ENCODE peak calls at places on chromosomes 11 and 22, in five cellular contexts. One of them, this sample, is unnamed.

GRCh38 chr11:64237484-64237951 is 3.1 kb downstream of the VEGFB start:
- DNase-seq in brain microvascular endothelial cell: no peak
- DNase-seq in WERI-Rb-1: no peak
- DNase-seq in tibial nerve: no peak
- DNase-seq in body of pancreas: peak; percentile 98
- DNase-seq in this sample: no peak

GRCh38 chr11:131916633-131917032 is 546.2 kb downstream of the NTM start:
- DNase-seq in brain microvascular endothelial cell: no peak
- DNase-seq in WERI-Rb-1: no peak
- DNase-seq in tibial nerve: no peak
- DNase-seq in body of pancreas: no peak
- DNase-seq in this sample: no peak

GRCh38 chr22:37176464-37177061 is 11.5 kb downstream of the C1QTNF6 start:
- DNase-seq in brain microvascular endothelial cell: peak; percentile 47
- DNase-seq in WERI-Rb-1: peak; percentile 88
- DNase-seq in tibial nerve: peak; percentile 49
- DNase-seq in body of pancreas: no peak
- DNase-seq in this sample: peak; percentile 24

GRCh38 chr22:43094085-43094484 is 4.9 kb upstream of the TTLL1 start:
- DNase-seq in brain microvascular endothelial cell: no peak
- DNase-seq in WERI-Rb-1: no peak
- DNase-seq in tibial nerve: no peak
- DNase-seq in body of pancreas: peak; percentile 26
- DNase-seq in this sample: no peak

GRCh38 chr11:67405196-67405567 is 1.3 kb downstream of the TBC1D10C start:
- DNase-seq in brain microvascular endothelial cell: no peak
- DNase-seq in WERI-Rb-1: no peak
- DNase-seq in tibial nerve: no peak
- DNase-seq in body of pancreas: no peak
- DNase-seq in this sample: no peak

GRCh38 chr11:14905104-14906033 is 13.3 kb upstream of the CYP2R1 start:
- DNase-seq in brain microvascular endothelial cell: no peak
- DNase-seq in WERI-Rb-1: no peak
- DNase-seq in tibial nerve: peak; percentile 24
- DNase-seq in body of pancreas: peak; percentile 85
- DNase-seq in this sample: no peak

GRCh38 chr22:32200752-32201151 is 4.1 kb downstream of the RFPL2 start:
- DNase-seq in brain microvascular endothelial cell: no peak
- DNase-seq in WERI-Rb-1: no peak
- DNase-seq in tibial nerve: no peak
- DNase-seq in body of pancreas: no peak
- DNase-seq in this sample: no peak

GRCh38 chr22:48822278-48823233 is 1005.1 kb downstream of the BRD1 start:
- DNase-seq in brain microvascular endothelial cell: no peak
- DNase-seq in WERI-Rb-1: no peak
- DNase-seq in tibial nerve: no peak
- DNase-seq in body of pancreas: no peak
- DNase-seq in this sample: no peak

GRCh38 chr11:16612801-16613400 is 125.5 kb upstream of the C11orf58 start:
- DNase-seq in brain microvascular endothelial cell: no peak
- DNase-seq in WERI-Rb-1: no peak
- DNase-seq in tibial nerve: no peak
- DNase-seq in body of pancreas: peak; percentile 11
- DNase-seq in this sample: no peak

GRCh38 chr11:36056160-36056751 is 112.4 kb downstream of the LDLRAD3 start:
- DNase-seq in brain microvascular endothelial cell: peak; percentile 26
- DNase-seq in WERI-Rb-1: peak; percentile 65
- DNase-seq in tibial nerve: no peak
- DNase-seq in body of pancreas: peak; percentile 63
- DNase-seq in this sample: no peak

GRCh38 chr11:2777396-2777795 is 77.6 kb upstream of the KCNQ1OT1 start:
- DNase-seq in brain microvascular endothelial cell: no peak
- DNase-seq in WERI-Rb-1: no peak
- DNase-seq in tibial nerve: peak; percentile 6
- DNase-seq in body of pancreas: peak; percentile 41
- DNase-seq in this sample: no peak

GRCh38 chr11:10911907-10912306 is 54.1 kb upstream of the ZBED5 start:
- DNase-seq in brain microvascular endothelial cell: no peak
- DNase-seq in WERI-Rb-1: no peak
- DNase-seq in tibial nerve: no peak
- DNase-seq in body of pancreas: no peak
- DNase-seq in this sample: no peak

GRCh38 chr11:48001438-48002021 is 21.2 kb downstream of the PTPRJ start:
- DNase-seq in brain microvascular endothelial cell: peak; percentile 75
- DNase-seq in WERI-Rb-1: no peak
- DNase-seq in tibial nerve: no peak
- DNase-seq in body of pancreas: no peak
- DNase-seq in this sample: peak; percentile 50

GRCh38 chr11:83459802-83460201 is 173.6 kb upstream of the CCDC90B start:
- DNase-seq in brain microvascular endothelial cell: no peak
- DNase-seq in WERI-Rb-1: no peak
- DNase-seq in tibial nerve: no peak
- DNase-seq in body of pancreas: no peak
- DNase-seq in this sample: no peak

GRCh38 chr11:35390737-35391682 is 28.3 kb downstream of the SLC1A2 start:
- DNase-seq in brain microvascular endothelial cell: peak; percentile 76
- DNase-seq in WERI-Rb-1: no peak
- DNase-seq in tibial nerve: no peak
- DNase-seq in body of pancreas: peak; percentile 62
- DNase-seq in this sample: peak; percentile 16

GRCh38 chr11:36151933-36152580 is 137.2 kb downstream of the COMMD9 start:
- DNase-seq in brain microvascular endothelial cell: no peak
- DNase-seq in WERI-Rb-1: no peak
- DNase-seq in tibial nerve: no peak
- DNase-seq in body of pancreas: no peak
- DNase-seq in this sample: no peak

GRCh38 chr11:103842795-103843194 is 193.6 kb upstream of the DDI1 start:
- DNase-seq in brain microvascular endothelial cell: peak; percentile 18
- DNase-seq in WERI-Rb-1: no peak
- DNase-seq in tibial nerve: no peak
- DNase-seq in body of pancreas: no peak
- DNase-seq in this sample: peak; percentile 67

GRCh38 chr22:36088292-36088691 is 59.7 kb upstream of the RBFOX2 start:
- DNase-seq in brain microvascular endothelial cell: no peak
- DNase-seq in WERI-Rb-1: no peak
- DNase-seq in tibial nerve: no peak
- DNase-seq in body of pancreas: no peak
- DNase-seq in this sample: no peak

GRCh38 chr11:80487952-80488351 is 1047.1 kb upstream of the TENM4 start:
- DNase-seq in brain microvascular endothelial cell: no peak
- DNase-seq in WERI-Rb-1: no peak
- DNase-seq in tibial nerve: no peak
- DNase-seq in body of pancreas: no peak
- DNase-seq in this sample: no peak

GRCh38 chr11:17721242-17721999 is 2.0 kb downstream of the MYOD1 start:
- DNase-seq in brain microvascular endothelial cell: no peak
- DNase-seq in WERI-Rb-1: peak; percentile 63
- DNase-seq in tibial nerve: no peak
- DNase-seq in body of pancreas: no peak
- DNase-seq in this sample: no peak

GRCh38 chr22:38965614-38966378 is 8.4 kb downstream of the APOBEC3A start:
- DNase-seq in brain microvascular endothelial cell: no peak
- DNase-seq in WERI-Rb-1: no peak
- DNase-seq in tibial nerve: no peak
- DNase-seq in body of pancreas: no peak
- DNase-seq in this sample: no peak

GRCh38 chr11:115916596-115916995 is 412.4 kb upstream of the CADM1 start:
- DNase-seq in brain microvascular endothelial cell: no peak
- DNase-seq in WERI-Rb-1: no peak
- DNase-seq in tibial nerve: no peak
- DNase-seq in body of pancreas: no peak
- DNase-seq in this sample: no peak

GRCh38 chr11:46338988-46339666 is 8.1 kb upstream of the DGKZ start:
- DNase-seq in brain microvascular endothelial cell: no peak
- DNase-seq in WERI-Rb-1: no peak
- DNase-seq in tibial nerve: no peak
- DNase-seq in body of pancreas: peak; percentile 49
- DNase-seq in this sample: no peak

GRCh38 chr11:46337626-46338345 is 9.5 kb upstream of the DGKZ start:
- DNase-seq in brain microvascular endothelial cell: no peak
- DNase-seq in WERI-Rb-1: no peak
- DNase-seq in tibial nerve: no peak
- DNase-seq in body of pancreas: no peak
- DNase-seq in this sample: no peak

GRCh38 chr11:46336781-46337180 is 10.5 kb upstream of the DGKZ start:
- DNase-seq in brain microvascular endothelial cell: no peak
- DNase-seq in WERI-Rb-1: no peak
- DNase-seq in tibial nerve: no peak
- DNase-seq in body of pancreas: no peak
- DNase-seq in this sample: no peak

GRCh38 chr11:46339816-46340215 is 7.4 kb upstream of the DGKZ start:
- DNase-seq in brain microvascular endothelial cell: no peak
- DNase-seq in WERI-Rb-1: no peak
- DNase-seq in tibial nerve: no peak
- DNase-seq in body of pancreas: no peak
- DNase-seq in this sample: no peak

DNA sequence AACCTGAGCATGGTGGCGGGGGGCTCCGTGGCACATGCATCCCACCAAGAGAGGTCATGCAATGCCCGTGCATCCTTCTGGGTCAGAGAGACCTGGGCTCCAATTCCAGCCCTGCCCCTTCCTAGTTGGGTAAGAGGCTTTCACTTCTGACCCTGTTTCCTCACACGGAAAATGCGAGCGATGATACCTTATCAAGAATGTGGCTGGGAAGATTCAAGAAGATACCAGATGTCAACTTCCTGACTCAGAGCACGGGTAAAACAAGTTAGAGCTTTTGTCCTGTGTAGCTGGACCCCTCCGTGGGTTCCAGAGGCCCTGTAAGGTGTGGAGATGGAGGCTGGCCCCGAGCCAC is 8.7 kb upstream of the DGKZ start:
- DNase-seq in brain microvascular endothelial cell: peak; percentile 24
- DNase-seq in WERI-Rb-1: no peak
- DNase-seq in tibial nerve: no peak
- DNase-seq in body of pancreas: no peak
- DNase-seq in this sample: no peak
- H3K4me3 ChIP-seq in brain microvascular endothelial cell: no peak overlapping the region
- H3K4me3 ChIP-seq in WERI-Rb-1: no peak overlapping the region
- H3K4me3 ChIP-seq in tibial nerve: no peak overlapping the region
- H3K4me3 ChIP-seq in body of pancreas: no peak overlapping the region
- H3K4me3 ChIP-seq in this sample: no peak overlapping the region

GRCh38 chr11:113553905-113554304 is 78.7 kb upstream of the DRD2 start:
- DNase-seq in brain microvascular endothelial cell: no peak
- DNase-seq in WERI-Rb-1: no peak
- DNase-seq in tibial nerve: no peak
- DNase-seq in body of pancreas: no peak
- DNase-seq in this sample: no peak
- TF ChIP-seq CTCF in brain microvascular endothelial cell: no peak
- TF ChIP-seq CTCF in WERI-Rb-1: peak; percentile 45
- TF ChIP-seq CTCF in tibial nerve: no peak
- TF ChIP-seq CTCF in body of pancreas: no peak
- TF ChIP-seq CTCF in this sample: no peak

GRCh38 chr11:128686045-128686741 is 7.7 kb upstream of the FLI1 start:
- DNase-seq in brain microvascular endothelial cell: no peak
- DNase-seq in WERI-Rb-1: no peak
- DNase-seq in tibial nerve: no peak
- DNase-seq in body of pancreas: no peak
- DNase-seq in this sample: no peak

GRCh38 chr11:128686745-128687177 is 7.1 kb upstream of the FLI1 start:
- DNase-seq in brain microvascular endothelial cell: peak; percentile 35
- DNase-seq in WERI-Rb-1: peak; percentile 62
- DNase-seq in tibial nerve: no peak
- DNase-seq in body of pancreas: peak; percentile 37
- DNase-seq in this sample: no peak

GRCh38 chr11:128688031-128688713 is 5.7 kb upstream of the FLI1 start:
- DNase-seq in brain microvascular endothelial cell: no peak
- DNase-seq in WERI-Rb-1: no peak
- DNase-seq in tibial nerve: no peak
- DNase-seq in body of pancreas: no peak
- DNase-seq in this sample: no peak

GRCh38 chr11:128688896-128689546 is 4.9 kb upstream of the FLI1 start:
- DNase-seq in brain microvascular endothelial cell: no peak
- DNase-seq in WERI-Rb-1: no peak
- DNase-seq in tibial nerve: no peak
- DNase-seq in body of pancreas: no peak
- DNase-seq in this sample: no peak

GRCh38 chr11:128687321-128687720 is 6.6 kb upstream of the FLI1 start:
- DNase-seq in brain microvascular endothelial cell: no peak
- DNase-seq in WERI-Rb-1: no peak
- DNase-seq in tibial nerve: no peak
- DNase-seq in body of pancreas: peak; percentile 40
- DNase-seq in this sample: no peak
- H3K4me3 ChIP-seq in brain microvascular endothelial cell: peak overlapping the region; percentile 51
- H3K4me3 ChIP-seq in WERI-Rb-1: peak overlapping the region; percentile 32
- H3K4me3 ChIP-seq in tibial nerve: peak overlapping the region; percentile 19
- H3K4me3 ChIP-seq in body of pancreas: no peak overlapping the region
- H3K4me3 ChIP-seq in this sample: peak overlapping the region; percentile 38

GRCh38 chr11:61816736-61817455 is at the start of gene FADS1:
- DNase-seq in brain microvascular endothelial cell: peak; percentile 80
- DNase-seq in WERI-Rb-1: peak; percentile 98
- DNase-seq in tibial nerve: peak; percentile 83
- DNase-seq in body of pancreas: peak; percentile 88
- DNase-seq in this sample: no peak
- TF ChIP-seq CTCF in brain microvascular endothelial cell: peak; percentile 63
- TF ChIP-seq CTCF in WERI-Rb-1: peak; percentile 75
- TF ChIP-seq CTCF in tibial nerve: peak; percentile 74
- TF ChIP-seq CTCF in body of pancreas: peak; percentile 37
- TF ChIP-seq CTCF in this sample: peak; percentile 50

GRCh38 chr22:22520667-22521602 is 865 bp upstream of the ZNF280A start:
- DNase-seq in brain microvascular endothelial cell: no peak
- DNase-seq in WERI-Rb-1: no peak
- DNase-seq in tibial nerve: no peak
- DNase-seq in body of pancreas: no peak
- DNase-seq in this sample: no peak
- H3K4me3 ChIP-seq in brain microvascular endothelial cell: no peak overlapping the region
- H3K4me3 ChIP-seq in WERI-Rb-1: no peak overlapping the region
- H3K4me3 ChIP-seq in tibial nerve: no peak overlapping the region
- H3K4me3 ChIP-seq in body of pancreas: no peak overlapping the region
- H3K4me3 ChIP-seq in this sample: no peak overlapping the region

DNA sequence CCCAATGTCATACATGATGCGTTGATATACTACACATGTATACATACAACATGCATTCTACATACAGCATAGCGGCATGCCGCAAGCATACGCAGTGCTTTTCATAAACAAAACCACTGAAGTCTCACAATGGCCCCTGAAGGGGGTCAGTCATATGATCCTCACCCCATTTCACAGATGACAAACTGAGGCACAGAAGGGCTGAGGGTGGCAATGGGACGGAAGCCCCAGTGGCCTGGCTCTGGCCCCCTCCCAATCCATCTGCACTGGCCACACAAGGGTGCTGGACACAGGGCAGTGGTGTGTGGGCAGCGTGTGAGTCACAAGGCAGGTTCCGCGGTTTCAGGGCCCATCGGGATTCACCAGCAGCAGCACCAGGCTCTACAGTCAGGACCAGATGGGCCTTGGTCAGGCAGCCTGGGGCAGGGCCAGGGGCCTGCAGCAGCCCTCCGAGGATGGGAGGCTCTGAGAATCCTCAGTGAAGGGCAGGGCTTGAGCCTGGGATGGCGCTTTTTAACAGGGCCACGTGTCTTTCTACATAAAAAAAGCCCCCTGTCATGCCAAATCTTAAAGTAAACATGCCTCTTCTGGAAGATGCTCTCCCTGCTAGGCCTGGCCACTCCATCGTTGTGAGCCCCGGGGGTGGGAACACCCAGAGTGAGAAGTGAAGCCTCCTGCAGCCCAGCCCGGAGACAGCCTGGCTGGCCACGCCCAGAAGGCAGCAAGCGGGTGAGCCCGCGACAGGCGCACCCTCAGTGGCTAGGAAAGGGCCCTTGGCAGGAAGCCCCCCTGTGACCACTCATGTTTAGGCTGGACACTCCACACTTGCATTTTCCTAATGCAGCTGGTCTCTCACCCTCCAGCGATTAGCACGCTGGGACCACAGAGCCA is 206.5 kb downstream of the CTTN start:
- DNase-seq in brain microvascular endothelial cell: no peak
- DNase-seq in WERI-Rb-1: no peak
- DNase-seq in tibial nerve: no peak
- DNase-seq in body of pancreas: no peak
- DNase-seq in this sample: no peak
- TF ChIP-seq CTCF in brain microvascular endothelial cell: no peak
- TF ChIP-seq CTCF in WERI-Rb-1: no peak
- TF ChIP-seq CTCF in tibial nerve: no peak
- TF ChIP-seq CTCF in body of pancreas: no peak
- TF ChIP-seq CTCF in this sample: no peak

This sample was measured in astrocyte of the cerebellum.